ENCODE peak calls at places on chromosomes 1 and 21, in six cellular contexts. L is lower lobe of right lung, M is AG10803, P is GM13976, C is transverse colon, Y is NB4. U is an unnamed sample.

GRCh38 chr1:160124709-160125478 is 9.3 kb downstream of the ATP1A2 start:
- DNase-seq in Y (no peak), M (peak; percentile 92), P (no peak), C (no peak), L (no peak), U (peak; percentile 60)

GRCh38 chr1:171126504-171126903 is 35.8 kb downstream of the FMO3 start:
- DNase-seq in M (peak; percentile 24), C (no peak), Y (no peak), L (no peak), P (no peak), U (no peak)

GRCh38 chr21:35048183-35048601 is 910 bp downstream of the RUNX1 start:
- DNase-seq in C (no peak), P (no peak), L (peak; percentile 67), Y (peak; percentile 63), M (peak; percentile 51), U (peak; percentile 14)

GRCh38 chr21:33214056-33214455 is 15.7 kb upstream of the IFNAR2 start:
- DNase-seq in L (no peak), Y (no peak), P (no peak), M (no peak), C (no peak), U (no peak)

GRCh38 chr1:42258218-42258617 is 76.8 kb downstream of the FOXJ3 start:
- DNase-seq in C (no peak), P (no peak), L (no peak), Y (no peak), M (no peak), U (no peak)

GRCh38 chr1:212958175-212958574 is 7.8 kb downstream of the VASH2 start:
- DNase-seq in C (no peak), Y (peak; percentile 88), M (no peak), P (peak; percentile 45), L (no peak), U (no peak)

GRCh38 chr21:21973806-21974205 is 975.6 kb downstream of the NCAM2 start:
- DNase-seq in M (no peak), L (no peak), Y (no peak), P (no peak), C (no peak), U (no peak)

GRCh38 chr1:205360166-205360565 is 3.4 kb upstream of the KLHDC8A start:
- DNase-seq in C (no peak), P (no peak), M (no peak), Y (no peak), L (no peak), U (no peak)

GRCh38 chr1:83547903-83548302 is 451.0 kb downstream of the TTLL7 start:
- DNase-seq in P (no peak), Y (no peak), M (peak; percentile 48), C (no peak), L (no peak), U (no peak)

DNA sequence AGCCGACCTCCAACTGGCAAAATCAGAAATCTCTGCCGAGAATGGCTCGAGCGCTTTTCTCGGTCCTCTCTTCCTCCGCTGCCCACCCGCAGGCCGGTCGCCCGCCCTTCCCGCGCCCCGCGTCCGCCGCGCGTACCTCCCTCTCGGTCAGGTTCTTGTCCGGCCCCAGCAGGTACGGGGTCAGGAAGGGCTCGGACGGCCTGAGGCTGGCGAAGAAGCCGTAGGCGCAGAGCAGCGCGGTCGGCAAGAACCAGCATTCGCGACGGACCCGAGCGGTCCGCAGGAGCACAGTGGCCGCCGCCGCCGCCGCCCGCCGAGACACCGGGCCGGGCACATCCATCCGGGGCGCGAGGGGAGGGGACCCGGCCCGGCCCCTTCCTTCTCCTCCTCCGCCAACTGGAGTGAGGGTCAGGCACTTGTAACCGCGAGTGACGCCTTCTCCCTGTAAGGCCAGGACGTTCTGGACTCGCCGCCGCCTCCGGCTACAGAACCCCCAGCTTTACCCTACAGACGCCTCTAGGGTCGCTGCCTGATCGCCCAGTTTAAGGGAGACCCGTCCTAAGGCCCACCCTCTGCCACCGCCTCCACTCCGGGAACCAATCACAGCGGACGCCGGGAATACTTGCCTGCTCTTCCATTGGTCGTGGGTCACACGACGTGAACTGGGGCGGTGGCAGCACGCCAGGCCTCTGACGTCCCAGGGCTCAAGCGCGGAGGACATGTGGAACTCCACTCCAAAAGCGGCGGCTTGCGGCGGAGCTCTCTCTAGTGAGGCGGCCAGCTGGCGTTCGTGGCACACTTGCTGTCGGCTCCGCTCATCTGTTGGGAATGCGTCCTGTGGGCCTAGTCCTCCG is at the start of gene SLC19A2:
- DNase-seq in M (peak; percentile 100), P (peak; percentile 98), Y (peak; percentile 99), L (peak; percentile 100), C (peak; percentile 100), U (peak; percentile 99)
- TF ChIP-seq CTCF in M (peak; percentile 41), P (peak; percentile 30), Y (no peak), L (peak; percentile 43), C (no peak), U (peak; percentile 49)

GRCh38 chr1:3355089-3355488 is 99.4 kb upstream of the ARHGEF16 start:
- DNase-seq in Y (no peak), M (no peak), L (no peak), P (no peak), C (no peak), U (no peak)

GRCh38 chr1:3359346-3360157 is 94.9 kb upstream of the ARHGEF16 start:
- DNase-seq in P (no peak), Y (no peak), C (peak; percentile 54), M (no peak), L (no peak), U (no peak)

GRCh38 chr1:3357526-3358297 is 96.8 kb upstream of the ARHGEF16 start:
- DNase-seq in Y (no peak), C (no peak), P (no peak), L (no peak), M (no peak), U (no peak)

GRCh38 chr1:3355894-3356826 is 98.3 kb upstream of the ARHGEF16 start:
- DNase-seq in Y (peak; percentile 8), L (no peak), M (no peak), P (no peak), C (no peak), U (no peak)

GRCh38 chr1:3356827-3357457 is 97.5 kb upstream of the ARHGEF16 start:
- DNase-seq in C (no peak), L (no peak), Y (no peak), M (no peak), P (no peak), U (no peak)
- TF ChIP-seq CTCF in C (no peak), L (no peak), Y (no peak), M (no peak), P (no peak), U (no peak)

GRCh38 chr1:55284856-55285255 is 69.7 kb upstream of the USP24 start:
- DNase-seq in C (no peak), L (no peak), P (no peak), Y (peak; percentile 39), M (peak; percentile 63), U (peak; percentile 55)
- TF ChIP-seq CTCF in C (peak; percentile 52), L (peak; percentile 57), P (peak; percentile 47), Y (peak; percentile 51), M (peak; percentile 80), U (peak; percentile 70)

DNA sequence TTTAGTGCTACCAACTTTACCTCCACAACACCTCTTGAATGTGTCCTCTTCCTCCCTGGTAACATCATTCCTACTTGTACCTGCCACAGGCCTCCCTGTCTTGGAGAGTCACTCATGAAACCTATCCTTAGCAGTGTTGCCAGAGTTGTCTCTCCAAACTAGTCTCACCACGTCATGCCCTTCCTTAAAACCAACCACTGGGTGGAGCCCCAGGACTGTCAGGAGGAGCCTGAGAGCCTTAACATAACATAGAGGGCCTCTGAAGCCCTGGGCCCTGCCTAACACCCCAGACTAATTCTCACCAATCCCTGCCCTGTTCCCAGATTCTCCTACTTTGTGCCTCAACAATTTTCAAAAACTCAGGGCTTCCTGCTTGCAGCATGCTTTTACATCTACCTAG is 65.3 kb downstream of the ZNF697 start:
- DNase-seq in Y (peak; percentile 61), P (peak; percentile 24), C (peak; percentile 34), L (peak; percentile 59), M (peak; percentile 51), U (peak; percentile 52)
- TF ChIP-seq CTCF in Y (peak; percentile 45), P (peak; percentile 10), C (peak; percentile 35), L (peak; percentile 59), M (peak; percentile 57), U (no peak)

GRCh38 chr1:39128126-39128525 is 76.4 kb upstream of the MACF1 start:
- DNase-seq in L (no peak), Y (no peak), M (no peak), P (no peak), C (no peak), U (no peak)

GRCh38 chr1:39127513-39127912 is 77.0 kb upstream of the MACF1 start:
- DNase-seq in M (peak; percentile 68), L (no peak), Y (no peak), C (no peak), P (no peak), U (peak; percentile 32)

GRCh38 chr1:39128959-39129358 is 75.5 kb upstream of the MACF1 start:
- DNase-seq in C (peak; percentile 89), Y (no peak), L (peak; percentile 84), M (no peak), P (no peak), U (peak; percentile 83)

GRCh38 chr1:39130297-39130696 is 74.2 kb upstream of the MACF1 start:
- DNase-seq in Y (no peak), P (no peak), L (no peak), M (peak; percentile 76), C (no peak), U (no peak)

DNA sequence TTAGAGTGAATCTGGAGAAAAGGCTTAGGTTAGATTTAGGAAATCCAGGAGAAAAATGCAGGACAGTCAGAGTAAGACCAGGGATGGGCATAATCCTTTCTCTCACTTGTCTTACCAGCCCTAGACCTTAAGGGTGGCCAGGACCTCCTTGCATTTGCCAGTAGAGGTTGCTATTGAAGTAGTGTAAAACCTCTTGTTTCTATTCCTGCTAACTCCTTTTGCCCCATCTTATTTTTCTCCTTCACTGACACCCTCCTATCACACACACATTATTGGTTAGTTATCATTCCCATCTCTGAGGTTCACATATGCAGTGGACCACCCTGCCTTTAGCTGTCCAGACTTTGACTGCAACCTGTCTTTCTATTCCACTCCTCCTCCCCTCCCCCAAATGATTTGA is 75.0 kb upstream of the MACF1 start:
- DNase-seq in P (peak; percentile 35), Y (peak; percentile 19), M (peak; percentile 62), C (no peak), L (no peak), U (peak; percentile 13)
- TF ChIP-seq CTCF in P (peak; percentile 27), Y (peak; percentile 7), M (peak; percentile 58), C (no peak), L (peak; percentile 17), U (no peak)

GRCh38 chr1:44651069-44651468 is 23.2 kb downstream of the TMEM53 start:
- DNase-seq in C (no peak), L (no peak), M (no peak), P (no peak), Y (no peak), U (no peak)

GRCh38 chr1:44652445-44653106 is 21.7 kb downstream of the TMEM53 start:
- DNase-seq in C (peak; percentile 83), L (peak; percentile 80), Y (peak; percentile 72), P (peak; percentile 87), M (peak; percentile 48), U (peak; percentile 80)

GRCh38 chr1:44655609-44656008 is 18.7 kb downstream of the TMEM53 start:
- DNase-seq in M (peak; percentile 11), P (peak; percentile 68), L (no peak), C (no peak), Y (peak; percentile 58), U (peak; percentile 59)

GRCh38 chr1:44654621-44655187 is 19.6 kb downstream of the TMEM53 start:
- DNase-seq in C (no peak), M (no peak), L (no peak), Y (no peak), P (no peak), U (no peak)

GRCh38 chr1:44653107-44653964 is 20.9 kb downstream of the TMEM53 start:
- DNase-seq in P (no peak), Y (no peak), L (no peak), M (no peak), C (no peak), U (no peak)
- TF ChIP-seq CTCF in P (no peak), Y (no peak), L (peak; percentile 8), M (no peak), C (no peak), U (no peak)

U was measured in Calu3.